ENCODE peak calls at places on chromosomes 12 and 14, in seven cellular contexts. G is effector memory CD4-positive, alpha-beta T cell; P is CD8-positive, alpha-beta memory T cell; O is body of pancreas; M is ovary; K is Karpas-422; V is GM23248. Z is an unnamed sample.
A peak's percentile ranks its signal among the peaks of the same experiment; 100 is the strongest.

GRCh38 chr12:646303-647038 is 16.8 kb downstream of the NINJ2 start:
- DNase-seq in G (no peak), P (no peak), O (no peak), M (peak; percentile 75), K (no peak), V (peak; percentile 82), Z (peak; percentile 83)

GRCh38 chr12:53235742-53236442 is 3.9 kb upstream of the RARG start:
- DNase-seq in G (no peak), P (no peak), O (no peak), M (no peak), K (no peak), V (no peak), Z (no peak)

GRCh38 chr12:53980448-53981388 is 4.2 kb upstream of the HOXC10 start:
- DNase-seq in G (no peak), P (no peak), O (no peak), M (no peak), K (no peak), V (no peak), Z (no peak)

GRCh38 chr12:96578526-96579125 is 89.2 kb downstream of the CFAP54 start:
- DNase-seq in G (no peak), P (no peak), O (no peak), M (no peak), K (peak; percentile 84), V (peak; percentile 80), Z (no peak)

GRCh38 chr12:43914391-43914790 is 78.5 kb downstream of the TMEM117 start:
- DNase-seq in G (no peak), P (no peak), O (no peak), M (no peak), K (no peak), V (no peak), Z (no peak)

GRCh38 chr12:53701518-53702264 is 25.6 kb downstream of the CALCOCO1 start:
- DNase-seq in G (peak; percentile 54), P (peak; percentile 83), O (peak; percentile 87), M (peak; percentile 90), K (peak; percentile 83), V (peak; percentile 84), Z (peak; percentile 87)

GRCh38 chr12:127178463-127178862 is 1088.5 kb upstream of the TMEM132C start:
- DNase-seq in G (no peak), P (no peak), O (no peak), M (no peak), K (no peak), V (no peak), Z (no peak)

GRCh38 chr14:88422919-88423318 is 37.5 kb downstream of the SPATA7 start:
- DNase-seq in G (no peak), P (no peak), O (no peak), M (no peak), K (no peak), V (peak; percentile 94), Z (no peak)

GRCh38 chr12:22190969-22191368 is 143.5 kb downstream of the ST8SIA1 start:
- DNase-seq in G (no peak), P (no peak), O (no peak), M (no peak), K (no peak), V (no peak), Z (no peak)

GRCh38 chr12:29882771-29883315 is 99.1 kb upstream of the TMTC1 start:
- DNase-seq in G (no peak), P (no peak), O (no peak), M (no peak), K (no peak), V (no peak), Z (no peak)

GRCh38 chr12:3231399-3231876 is 154.3 kb downstream of the TSPAN9 start:
- DNase-seq in G (no peak), P (no peak), O (no peak), M (peak; percentile 63), K (no peak), V (no peak), Z (no peak)

GRCh38 chr12:128551266-128552025 is 272.3 kb downstream of the SLC15A4 start:
- DNase-seq in G (no peak), P (no peak), O (no peak), M (no peak), K (no peak), V (no peak), Z (no peak)

GRCh38 chr14:77861201-77861600 is 61.3 kb downstream of the ADCK1 start:
- DNase-seq in G (no peak), P (no peak), O (no peak), M (no peak), K (no peak), V (peak; percentile 26), Z (no peak)

GRCh38 chr12:24948816-24949722 is at the start of gene BCAT1:
- DNase-seq in G (no peak), P (peak; percentile 48), O (peak; percentile 75), M (peak; percentile 84), K (peak; percentile 92), V (peak; percentile 92), Z (peak; percentile 89)

GRCh38 chr12:79407671-79408622 is 282.8 kb downstream of the PAWR start:
- DNase-seq in G (no peak), P (no peak), O (peak; percentile 48), M (peak; percentile 61), K (peak; percentile 83), V (peak; percentile 90), Z (peak; percentile 67)

GRCh38 chr12:14989790-14990189 is 16.9 kb downstream of the PDE6H start:
- DNase-seq in G (no peak), P (no peak), O (no peak), M (no peak), K (no peak), V (no peak), Z (no peak)

GRCh38 chr14:103008768-103009342 is 48.5 kb downstream of the CDC42BPB start:
- DNase-seq in G (no peak), P (no peak), O (no peak), M (no peak), K (no peak), V (peak; percentile 42), Z (no peak)

GRCh38 chr12:89695830-89696229 is 12.8 kb downstream of the ATP2B1 start:
- DNase-seq in G (no peak), P (no peak), O (no peak), M (no peak), K (no peak), V (no peak), Z (no peak)

GRCh38 chr12:120314220-120314619 is 12.1 kb downstream of the SIRT4 start:
- DNase-seq in G (no peak), P (no peak), O (no peak), M (no peak), K (peak; percentile 65), V (peak; percentile 25), Z (no peak)

GRCh38 chr12:113594967-113595366 is 123.3 kb upstream of the LHX5 start:
- DNase-seq in G (no peak), P (no peak), O (no peak), M (no peak), K (no peak), V (no peak), Z (no peak)

GRCh38 chr12:22518067-22518719 is 26.1 kb downstream of the C2CD5 start:
- DNase-seq in G (no peak), P (no peak), O (peak; percentile 81), M (no peak), K (no peak), V (no peak), Z (no peak)

GRCh38 chr12:74424778-74425177 is 112.9 kb upstream of the ATXN7L3B start:
- DNase-seq in G (no peak), P (no peak), O (no peak), M (no peak), K (no peak), V (no peak), Z (no peak)

GRCh38 chr14:22883191-22883976 is at the start of gene REM2:
- DNase-seq in G (no peak), P (no peak), O (no peak), M (no peak), K (no peak), V (no peak), Z (no peak)

GRCh38 chr12:4118601-4119156 is 154.9 kb upstream of the CCND2 start:
- DNase-seq in G (no peak), P (no peak), O (no peak), M (no peak), K (no peak), V (no peak), Z (no peak)

DNA sequence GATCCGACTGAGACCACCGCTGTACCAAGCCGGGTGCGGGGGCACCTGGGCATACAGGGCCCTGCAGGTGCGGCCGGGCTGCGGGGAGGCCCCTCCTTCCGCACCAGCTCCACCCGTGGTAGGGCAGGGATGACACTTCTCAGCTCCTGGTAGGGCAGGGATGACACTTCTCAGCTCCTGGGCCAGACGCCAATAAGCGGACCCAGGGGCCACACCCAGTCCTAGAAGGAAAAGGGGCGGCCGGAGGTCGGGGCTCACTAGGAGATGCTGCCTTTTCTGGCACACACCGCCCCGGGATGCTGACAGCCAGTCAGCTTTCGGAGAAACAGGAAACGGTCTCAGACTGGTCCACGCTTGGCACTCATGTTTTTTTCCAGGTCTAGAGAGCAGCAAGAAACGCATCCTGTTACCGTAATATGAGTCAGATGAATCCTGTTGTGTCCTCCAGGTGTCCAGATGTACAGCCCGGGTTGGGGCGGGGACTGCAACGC is 34.8 kb downstream of the NFKBIA start:
- DNase-seq in G (no peak), P (no peak), O (no peak), M (no peak), K (no peak), V (peak; percentile 44), Z (no peak)
- H3K4me1 ChIP-seq in G (no peaks in the 10 kb centered on the region), P (peaks cover 27% of the 10 kb centered on the region), O (peaks cover 17% of the 10 kb centered on the region), M (peaks cover 16% of the 10 kb centered on the region), K (peaks cover 11% of the 10 kb centered on the region), V (peaks cover 32% of the 10 kb centered on the region), Z (peaks cover 3% of the 10 kb centered on the region)

GRCh38 chr12:104424955-104425354 is 31.8 kb upstream of the CHST11 start:
- DNase-seq in G (no peak), P (no peak), O (no peak), M (no peak), K (no peak), V (no peak), Z (no peak)
- H3K4me1 ChIP-seq in G (no peaks in the 10 kb centered on the region), P (no peaks in the 10 kb centered on the region), O (peaks cover 22% of the 10 kb centered on the region), M (no peaks in the 10 kb centered on the region), K (peaks cover 19% of the 10 kb centered on the region), V (no peaks in the 10 kb centered on the region), Z (no peaks in the 10 kb centered on the region)

GRCh38 chr12:47752121-47752520 is 6.6 kb downstream of the RAPGEF3 start:
- DNase-seq in G (no peak), P (no peak), O (no peak), M (no peak), K (no peak), V (no peak), Z (no peak)
- H3K4me1 ChIP-seq in G (peaks cover 14% of the 10 kb centered on the region), P (no peaks in the 10 kb centered on the region), O (peaks cover 44% of the 10 kb centered on the region), M (peaks cover 16% of the 10 kb centered on the region), K (peaks cover 33% of the 10 kb centered on the region), V (peaks cover 27% of the 10 kb centered on the region), Z (peaks cover 29% of the 10 kb centered on the region)

DNA sequence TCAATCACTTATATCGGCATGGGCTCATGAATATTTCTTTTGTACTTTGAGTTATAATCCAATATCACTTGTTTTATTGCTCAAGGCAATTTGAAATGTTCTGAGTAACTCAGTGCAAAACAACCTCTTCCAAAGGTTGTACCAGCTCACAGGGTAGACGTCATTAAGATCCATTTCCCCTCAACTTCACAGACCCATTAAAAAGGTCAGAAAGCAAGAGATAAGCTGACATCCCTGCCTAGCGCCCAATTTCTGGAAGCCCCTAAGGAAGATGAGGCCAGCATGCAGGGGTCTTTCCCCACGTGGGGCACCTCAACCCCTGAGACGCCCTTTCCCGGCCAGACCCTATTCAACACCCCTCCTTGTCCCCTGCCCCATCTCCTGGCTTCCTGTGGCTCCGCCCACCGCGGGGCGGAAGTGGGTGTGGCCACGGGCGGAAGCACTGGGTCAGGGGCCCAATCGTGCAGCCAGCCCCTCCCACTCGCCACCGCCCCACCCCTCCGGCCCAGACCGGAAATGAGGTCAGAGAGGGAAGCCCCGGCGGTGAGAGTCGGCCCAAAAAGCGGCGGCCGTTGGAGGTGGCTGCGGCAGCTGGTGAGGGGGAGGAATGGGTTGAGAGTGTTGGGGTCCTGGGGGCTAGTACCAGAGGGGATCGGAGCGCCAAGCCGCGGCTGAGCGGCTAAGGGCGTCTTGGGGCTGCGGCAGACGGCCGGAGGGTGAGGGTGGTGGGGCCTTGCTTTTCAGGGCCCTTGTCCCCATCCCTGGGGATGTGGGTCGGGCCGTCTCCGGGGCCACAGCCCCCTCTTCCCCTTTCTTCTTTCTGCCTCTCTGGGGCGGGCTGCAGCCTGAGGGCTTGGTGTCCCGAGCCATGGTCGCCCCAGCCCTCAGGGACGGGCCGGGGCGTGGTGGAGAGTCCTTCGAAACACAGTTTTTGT is at the start of gene GPATCH2L:
- DNase-seq in G (peak; percentile 95), P (peak; percentile 97), O (peak; percentile 96), M (peak; percentile 97), K (peak; percentile 99), V (peak; percentile 95), Z (peak; percentile 96)
- H3K4me1 ChIP-seq in G (peaks cover 20% of the 10 kb centered on the region), P (peaks cover 43% of the 10 kb centered on the region), O (peaks cover 39% of the 10 kb centered on the region), M (peaks cover 6% of the 10 kb centered on the region), K (peaks cover 47% of the 10 kb centered on the region), V (peaks cover 33% of the 10 kb centered on the region), Z (peaks cover 22% of the 10 kb centered on the region)